ENCODE peak calls at places on chromosomes 11 and 22, in eight cellular contexts. C is psoas muscle; G is effector memory CD8-positive, alpha-beta T cell; B is OCI-M1; M is HT1080; N is stimulated activated CD4-positive, alpha-beta T cell treated with anti-CD3 and anti-CD28 coated beads, Interleukin-2, amount 100 ng/mL, for 48 hours; J is right atrium auricular region; V is NAMALWA. Y is an unnamed sample.

GRCh38 chr11:94544582-94544831 is 786 bp downstream of the FUT4 start:
- DNase-seq in C (no peak), G (no peak), B (no peak), M (no peak), N (no peak), J (no peak), V (no peak), Y (no peak)

GRCh38 chr11:59689015-59689414 is 20.2 kb upstream of the PATL1 start:
- DNase-seq in C (no peak), G (no peak), B (no peak), M (no peak), N (no peak), J (no peak), V (no peak), Y (no peak)

GRCh38 chr11:127345819-127346459 is 345.4 kb upstream of the KIRREL3 start:
- DNase-seq in C (no peak), G (no peak), B (peak), M (peak), N (peak), J (no peak), V (peak), Y (peak)

GRCh38 chr11:1303196-1303821 is 6.1 kb downstream of the TOLLIP start:
- DNase-seq in C (no peak), G (no peak), B (no peak), M (peak), N (no peak), J (peak), V (no peak), Y (no peak)

GRCh38 chr11:37946155-37946766 is 1348.2 kb upstream of the RAG2 start:
- DNase-seq in C (no peak), G (no peak), B (peak), M (peak), N (no peak), J (no peak), V (peak), Y (no peak)

GRCh38 chr11:133082851-133083488 is 449.3 kb downstream of the OPCML start:
- DNase-seq in C (peak), G (no peak), B (peak), M (peak), N (peak), J (no peak), V (peak), Y (no peak)

GRCh38 chr11:3129591-3130268 is 35.4 kb downstream of the OSBPL5 start:
- DNase-seq in C (peak), G (no peak), B (no peak), M (no peak), N (no peak), J (no peak), V (no peak), Y (no peak)

GRCh38 chr11:73875380-73875779 is 1.3 kb downstream of the COA4 start:
- DNase-seq in C (no peak), G (no peak), B (no peak), M (no peak), N (no peak), J (no peak), V (no peak), Y (no peak)

GRCh38 chr11:57513911-57514537 is 1.5 kb downstream of the SLC43A1 start:
- DNase-seq in C (peak), G (no peak), B (peak), M (no peak), N (peak), J (peak), V (peak), Y (no peak)

GRCh38 chr11:7964873-7965272 is 374 bp downstream of the NLRP10 start:
- DNase-seq in C (no peak), G (no peak), B (no peak), M (peak), N (no peak), J (no peak), V (no peak), Y (peak)

GRCh38 chr22:47558828-47559700 is 796.6 kb downstream of the TBC1D22A start:
- DNase-seq in C (no peak), G (no peak), B (no peak), M (no peak), N (no peak), J (peak), V (no peak), Y (no peak)

GRCh38 chr22:35218079-35218478 is 39.2 kb upstream of the HMGXB4 start:
- DNase-seq in C (no peak), G (no peak), B (no peak), M (peak), N (no peak), J (no peak), V (no peak), Y (no peak)

GRCh38 chr22:27065259-27065658 is 407.9 kb downstream of the MIAT start:
- DNase-seq in C (no peak), G (no peak), B (no peak), M (no peak), N (no peak), J (no peak), V (no peak), Y (no peak)

GRCh38 chr11:19646921-19647320 is 65.7 kb upstream of the NAV2 start:
- DNase-seq in C (peak), G (no peak), B (peak), M (peak), N (no peak), J (no peak), V (no peak), Y (peak)

GRCh38 chr11:17924713-17925112 is 88.1 kb downstream of the SERGEF start:
- DNase-seq in C (no peak), G (no peak), B (no peak), M (no peak), N (no peak), J (no peak), V (no peak), Y (peak)

GRCh38 chr22:19745155-19746133 is 15.1 kb upstream of the TBX1 start:
- DNase-seq in C (peak), G (no peak), B (no peak), M (peak), N (no peak), J (peak), V (no peak), Y (no peak)

GRCh38 chr11:12110714-12111481 is 508 bp downstream of the MICAL2 start:
- DNase-seq in C (peak), G (no peak), B (peak), M (peak), N (peak), J (no peak), V (no peak), Y (no peak)

GRCh38 chr11:104799251-104799650 is 99.0 kb downstream of the CASP12 start:
- DNase-seq in C (no peak), G (no peak), B (peak), M (no peak), N (no peak), J (no peak), V (peak), Y (no peak)

GRCh38 chr11:69382131-69383128 is 88.5 kb downstream of the MYEOV start:
- DNase-seq in C (peak), G (no peak), B (no peak), M (no peak), N (no peak), J (peak), V (no peak), Y (no peak)

GRCh38 chr11:3126901-3127691 is 38.0 kb downstream of the OSBPL5 start:
- DNase-seq in C (peak), G (no peak), B (no peak), M (no peak), N (no peak), J (no peak), V (no peak), Y (no peak)

GRCh38 chr11:46210133-46210636 is 67.3 kb upstream of the CREB3L1 start:
- DNase-seq in C (no peak), G (no peak), B (peak), M (peak), N (no peak), J (no peak), V (peak), Y (peak)

GRCh38 chr22:27630754-27631153 is 170.8 kb downstream of the MN1 start:
- DNase-seq in C (no peak), G (no peak), B (no peak), M (no peak), N (no peak), J (no peak), V (no peak), Y (no peak)

GRCh38 chr11:93921695-93922468 is 71.5 kb upstream of the VSTM5 start:
- DNase-seq in C (no peak), G (no peak), B (peak), M (peak), N (peak), J (no peak), V (peak), Y (peak)

GRCh38 chr11:70885721-70886305 is 366.6 kb downstream of the SHANK2 start:
- DNase-seq in C (no peak), G (no peak), B (no peak), M (peak), N (no peak), J (no peak), V (no peak), Y (no peak)

GRCh38 chr11:38005597-38005996 is 1407.6 kb upstream of the RAG2 start:
- DNase-seq in C (no peak), G (no peak), B (no peak), M (no peak), N (no peak), J (no peak), V (no peak), Y (no peak)

GRCh38 chr22:41241133-41241676 is 474 bp upstream of the CHADL start:
- DNase-seq in C (no peak), G (no peak), B (no peak), M (no peak), N (no peak), J (no peak), V (no peak), Y (no peak)

GRCh38 chr11:27563201-27563600 is 56.6 kb upstream of the LIN7C start:
- DNase-seq in C (no peak), G (no peak), B (no peak), M (peak), N (no peak), J (no peak), V (no peak), Y (no peak)

Y was measured in GM04503.